ENCODE peak calls at places on chromosome 2, in eight cellular contexts. P is astrocyte, R is fibroblast of lung, H is H9, L is HCT116, Q is neural progenitor cell, J is DND-41, A is hepatocyte. V is an unnamed sample.

GRCh38 chr2:60158262-60158661 is 395.2 kb downstream of the BCL11A start:
- DNase-seq in A (no peak), P (no peak), L (no peak), R (no peak), Q (no peak), H (no peak), J (no peak), V (no peak)

GRCh38 chr2:119126650-119127049 is 31.9 kb downstream of the C1QL2 start:
- DNase-seq in A (peak; percentile 47), P (no peak), H (peak; percentile 95), L (peak; percentile 43), R (no peak), J (peak; percentile 32), Q (peak; percentile 74), V (peak; percentile 72)

GRCh38 chr2:19643117-19643518 is 258.7 kb downstream of the TTC32 start:
- DNase-seq in L (no peak), P (no peak), J (no peak), A (no peak), Q (no peak), H (no peak), R (no peak), V (no peak)

GRCh38 chr2:64554117-64554516 is 30.0 kb downstream of the AFTPH start:
- DNase-seq in R (no peak), J (no peak), L (no peak), A (no peak), P (no peak), H (no peak), Q (no peak), V (no peak)

GRCh38 chr2:168801961-168802824 is at the start of gene NOSTRIN:
- DNase-seq in Q (no peak), L (peak; percentile 35), A (peak; percentile 81), R (peak; percentile 78), P (peak; percentile 80), J (no peak), H (no peak), V (no peak)

GRCh38 chr2:11896386-11896785 is 150.0 kb downstream of the LPIN1 start:
- DNase-seq in Q (peak; percentile 74), L (no peak), A (no peak), H (no peak), J (no peak), P (no peak), R (no peak), V (no peak)

GRCh38 chr2:29053680-29054400 is 20.5 kb downstream of the PCARE start:
- DNase-seq in R (no peak), P (no peak), Q (no peak), L (peak; percentile 15), H (no peak), A (no peak), J (no peak), V (no peak)

GRCh38 chr2:85990084-85990483 is 101.3 kb upstream of the ST3GAL5 start:
- DNase-seq in P (no peak), R (no peak), A (no peak), H (peak; percentile 6), J (no peak), Q (no peak), L (no peak), V (no peak)

GRCh38 chr2:23330214-23330613 is 54.8 kb upstream of the KLHL29 start:
- DNase-seq in L (no peak), Q (peak; percentile 85), P (no peak), R (no peak), A (peak; percentile 23), H (peak; percentile 79), J (peak; percentile 16), V (peak; percentile 77)

GRCh38 chr2:169221745-169222369 is 140.5 kb downstream of the LRP2 start:
- DNase-seq in H (no peak), P (peak; percentile 8), J (no peak), Q (no peak), L (peak; percentile 24), R (peak; percentile 10), A (peak; percentile 49), V (peak; percentile 75)

GRCh38 chr2:54656863-54657262 is 66.6 kb upstream of the EML6 start:
- DNase-seq in H (no peak), R (no peak), P (no peak), J (no peak), Q (no peak), A (no peak), L (no peak), V (no peak)

GRCh38 chr2:7670905-7671304 is 753.7 kb downstream of the RNF144A start:
- DNase-seq in J (no peak), R (no peak), L (no peak), H (no peak), A (no peak), P (no peak), Q (no peak), V (no peak)

GRCh38 chr2:12455626-12456025 is 261.1 kb upstream of the TRIB2 start:
- DNase-seq in P (no peak), H (no peak), R (no peak), L (no peak), Q (no peak), J (no peak), A (no peak), V (no peak)

GRCh38 chr2:81835318-81836000 is 1530.9 kb upstream of the LRRTM1 start:
- DNase-seq in J (no peak), L (no peak), R (peak; percentile 54), Q (no peak), A (no peak), H (no peak), P (peak; percentile 32), V (no peak)

GRCh38 chr2:84290537-84290936 is 168.5 kb downstream of the SUCLG1 start:
- DNase-seq in P (no peak), R (no peak), J (no peak), H (no peak), A (no peak), L (no peak), Q (no peak), V (no peak)

GRCh38 chr2:165697727-165698620 is 96.1 kb downstream of the GALNT3 start:
- DNase-seq in R (no peak), H (peak; percentile 51), J (no peak), A (no peak), L (no peak), Q (peak; percentile 71), P (no peak), V (peak; percentile 58)

GRCh38 chr2:160561551-160562280 is 68.1 kb upstream of the RBMS1 start:
- DNase-seq in H (no peak), A (peak; percentile 5), Q (no peak), P (peak; percentile 78), R (peak; percentile 82), L (no peak), J (no peak), V (no peak)

GRCh38 chr2:62216113-62216512 is 20.2 kb downstream of the B3GNT2 start:
- DNase-seq in P (no peak), J (no peak), A (no peak), H (no peak), Q (no peak), R (no peak), L (no peak), V (no peak)

GRCh38 chr2:62216616-62217015 is 20.7 kb downstream of the B3GNT2 start:
- DNase-seq in Q (no peak), J (no peak), L (no peak), P (peak; percentile 81), H (no peak), R (peak; percentile 84), A (peak; percentile 67), V (no peak)

GRCh38 chr2:62217980-62218379 is 22.1 kb downstream of the B3GNT2 start:
- DNase-seq in R (peak; percentile 71), L (no peak), Q (no peak), A (no peak), P (peak; percentile 65), J (no peak), H (no peak), V (no peak)

GRCh38 chr2:62215306-62216064 is 19.6 kb downstream of the B3GNT2 start:
- DNase-seq in P (peak; percentile 42), J (no peak), A (peak; percentile 23), R (peak; percentile 58), H (no peak), Q (no peak), L (no peak), V (no peak)

DNA sequence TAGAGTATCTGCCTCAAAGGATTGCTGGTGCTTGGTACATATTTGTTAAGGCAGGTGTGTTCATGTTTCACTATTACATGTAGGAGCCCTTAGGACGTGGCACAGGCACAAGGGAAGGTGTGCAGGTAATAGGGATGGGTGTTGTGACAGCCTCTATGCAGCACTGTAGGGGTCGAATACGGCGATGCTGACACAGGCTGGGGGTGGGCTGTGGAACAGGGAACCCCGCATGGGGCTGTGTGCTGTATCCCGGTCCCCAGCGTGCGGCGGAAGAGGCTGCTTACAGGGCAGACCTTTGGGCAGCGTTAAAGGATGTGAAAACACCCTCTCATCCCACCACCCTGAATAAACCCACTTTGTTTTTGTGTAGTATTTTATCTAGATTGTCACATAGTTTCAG is 21.5 kb downstream of the B3GNT2 start:
- DNase-seq in A (no peak), H (no peak), Q (no peak), P (no peak), L (no peak), J (no peak), R (no peak), V (no peak)
- H3K4me1 ChIP-seq in A (peaks cover 26% of the 10 kb centered on the region), H (peaks cover 3% of the 10 kb centered on the region), Q (peaks cover 16% of the 10 kb centered on the region), P (peaks cover 19% of the 10 kb centered on the region), L (no peaks in the 10 kb centered on the region), J (peaks cover 3% of the 10 kb centered on the region), R (peaks cover 11% of the 10 kb centered on the region), V (no peaks in the 10 kb centered on the region)

GRCh38 chr2:233980955-233981555 is 63.9 kb downstream of the TRPM8 start:
- DNase-seq in R (no peak), Q (no peak), J (no peak), L (no peak), A (no peak), H (no peak), P (no peak), V (peak; percentile 46)
- H2AFZ ChIP-seq in R (no peak overlapping the region), Q (no peak overlapping the region), J (no peak overlapping the region), L (no peak overlapping the region), A (no peak overlapping the region), H (no peak overlapping the region), P (no peak overlapping the region), V (no peak overlapping the region)

DNA sequence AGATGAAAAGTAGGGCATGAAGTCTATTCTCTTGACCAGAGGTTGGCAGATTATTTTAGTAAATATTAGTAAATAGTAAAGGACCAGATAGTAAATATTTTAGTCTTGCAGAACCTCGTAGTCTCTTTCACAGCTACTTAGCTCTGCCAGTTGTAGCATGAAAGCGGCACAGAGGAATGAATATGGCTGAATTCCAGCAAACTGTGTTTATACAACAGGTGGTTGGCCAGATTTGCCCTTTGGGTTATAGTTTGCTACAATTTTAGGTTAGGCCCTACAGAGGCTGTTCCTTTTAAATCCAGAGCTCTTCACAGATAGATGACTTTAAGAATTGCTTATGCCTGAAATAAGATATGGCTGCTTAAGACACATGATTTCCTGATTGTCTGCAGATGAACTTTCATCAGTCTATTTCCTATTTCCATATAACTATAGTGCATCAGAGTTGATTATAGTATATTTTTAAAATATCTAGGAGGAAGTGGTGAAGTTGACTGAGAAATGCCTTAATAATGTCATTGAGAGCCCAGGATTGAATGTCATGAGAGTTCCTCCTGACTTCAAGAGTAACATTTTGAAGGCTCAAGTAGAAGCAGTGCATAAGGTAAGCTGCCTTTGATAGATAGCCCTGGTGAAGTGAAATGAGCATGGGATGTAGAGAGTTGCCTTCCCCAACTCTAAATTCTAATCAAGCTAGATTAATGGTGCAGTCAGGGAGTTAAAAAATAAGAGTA is 80.5 kb downstream of the TMEM185B start:
- DNase-seq in R (no peak), L (no peak), A (no peak), H (no peak), Q (no peak), J (no peak), P (no peak), V (no peak)
- H3K9me3 ChIP-seq in R (no peaks in the 10 kb centered on the region), L (no peaks in the 10 kb centered on the region), A (no peaks in the 10 kb centered on the region), H (no peaks in the 10 kb centered on the region), Q (no peaks in the 10 kb centered on the region), J (no peaks in the 10 kb centered on the region), P (no peaks in the 10 kb centered on the region), V (no peaks in the 10 kb centered on the region)

GRCh38 chr2:101698419-101699190 is 1.1 kb downstream of the MAP4K4 start:
- DNase-seq in L (peak; percentile 15), H (no peak), R (peak; percentile 45), P (peak; percentile 23), A (peak; percentile 19), J (peak; percentile 44), Q (no peak), V (no peak)
- H3K4me1 ChIP-seq in L (peaks cover 35% of the 10 kb centered on the region), H (peaks cover 8% of the 10 kb centered on the region), R (peaks cover 2% of the 10 kb centered on the region), P (peaks cover 13% of the 10 kb centered on the region), A (peaks cover 18% of the 10 kb centered on the region), J (peaks cover 60% of the 10 kb centered on the region), Q (peaks cover 21% of the 10 kb centered on the region), V (peaks cover 18% of the 10 kb centered on the region)